ENCODE peak calls at places on chromosome 19, in eight cellular contexts. I is activated CD8-positive, alpha-beta memory T cell treated with anti-CD3 and anti-CD28 coated beads for 1 hour; R is omental fat pad; W is HS-27A; Q is AG09319; O is stimulated activated CD4-positive, alpha-beta T cell treated with anti-CD3 and anti-CD28 coated beads, Interleukin-1b, Interleukin-23, amount 100 ng/mL, for 24 hours; E is fibroblast of villous mesenchyme; D is stimulated activated CD8-positive, alpha-beta memory T cell treated with anti-CD3 and anti-CD28 coated beads, Interleukin-15, amount 100 ng/mL, for 24 hours. C is an unnamed sample.

GRCh38 chr19:46998445-46999142 is 21.0 kb upstream of the NPAS1 start:
- DNase-seq in I (no peak), W (no peak), D (no peak), R (no peak), O (no peak), E (no peak), Q (no peak), C (no peak)

GRCh38 chr19:17469092-17469370 is 1.3 kb upstream of the SLC27A1 start:
- DNase-seq in E (no peak), O (no peak), R (no peak), D (no peak), W (no peak), I (no peak), Q (no peak), C (no peak)

GRCh38 chr19:38049105-38049649 is 142.2 kb downstream of the SIPA1L3 start:
- DNase-seq in O (peak; percentile 30), D (no peak), E (peak; percentile 68), Q (no peak), W (no peak), I (no peak), R (no peak), C (no peak)

GRCh38 chr19:29260477-29261317 is 47.7 kb upstream of the UQCRFS1 start:
- DNase-seq in D (no peak), O (no peak), W (no peak), E (no peak), R (no peak), Q (no peak), I (no peak), C (no peak)

GRCh38 chr19:13226983-13227382 is 76.8 kb downstream of the IER2 start:
- DNase-seq in E (no peak), D (no peak), Q (no peak), W (no peak), R (no peak), O (no peak), I (no peak), C (no peak)

GRCh38 chr19:54373781-54374266 is 9.1 kb upstream of the LAIR1 start:
- DNase-seq in I (no peak), D (no peak), W (no peak), Q (no peak), R (no peak), E (no peak), O (no peak), C (no peak)

GRCh38 chr19:34067861-34068271 is 104.4 kb upstream of the LSM14A start:
- DNase-seq in D (no peak), O (no peak), I (no peak), E (no peak), Q (no peak), R (no peak), W (peak; percentile 100), C (no peak)

GRCh38 chr19:10293637-10294367 is 4.0 kb downstream of the ICAM5 start:
- DNase-seq in W (no peak), R (no peak), I (no peak), E (no peak), Q (no peak), O (no peak), D (no peak), C (no peak)

GRCh38 chr19:43316591-43317319 is 36.7 kb upstream of the CD177 start:
- DNase-seq in R (no peak), I (no peak), E (peak; percentile 30), W (peak; percentile 38), O (no peak), D (no peak), Q (no peak), C (no peak)

C was measured in cortex of kidney.